ENCODE peak calls at places on chromosomes 2 and 18, in six cellular contexts. V is K562, B is WTC11, U is H1, X is GM12878, K is HepG2. M is an unnamed sample.
A peak's percentile ranks its signal among the peaks of the same experiment; 100 is the strongest.

GRCh38 chr18:58316400-58316942 is 272.4 kb downstream of the NEDD4L start:
- DNase-seq in V (no peak), B (no peak), U (no peak), X (no peak), K (no peak), M (no peak)

GRCh38 chr2:119864318-119864717 is 104.6 kb downstream of the PTPN4 start:
- DNase-seq in V (no peak), B (no peak), U (no peak), X (no peak), K (no peak), M (no peak)

GRCh38 chr2:218396688-218397501 is 2.8 kb upstream of the CTDSP1 start:
- DNase-seq in V (no peak), B (peak; percentile 46), U (peak; percentile 76), X (no peak), K (peak; percentile 62), M (peak; percentile 47)

GRCh38 chr2:147789720-147790119 is 55.1 kb upstream of the ACVR2A start:
- DNase-seq in V (no peak), B (no peak), U (no peak), X (no peak), K (no peak), M (no peak)

GRCh38 chr2:61887684-61888303 is 662 bp downstream of the CCT4 start:
- DNase-seq in V (no peak), B (no peak), U (no peak), X (no peak), K (peak; percentile 41), M (peak; percentile 29)

GRCh38 chr18:56889621-56890020 is 238.5 kb downstream of the WDR7 start:
- DNase-seq in V (no peak), B (no peak), U (no peak), X (no peak), K (no peak), M (no peak)

GRCh38 chr2:231674587-231675334 is 33.6 kb upstream of the PTMA start:
- DNase-seq in V (peak; percentile 60), B (peak; percentile 93), U (peak; percentile 96), X (no peak), K (peak; percentile 69), M (peak; percentile 97)

GRCh38 chr18:48660346-48661228 is 121.8 kb downstream of the CTIF start:
- DNase-seq in V (no peak), B (no peak), U (no peak), X (no peak), K (no peak), M (no peak)

GRCh38 chr18:13577091-13577697 is 149.2 kb downstream of the FAM210A start:
- DNase-seq in V (no peak), B (no peak), U (no peak), X (peak; percentile 90), K (no peak), M (no peak)

GRCh38 chr2:18719978-18720775 is 130.8 kb upstream of the NT5C1B start:
- DNase-seq in V (no peak), B (no peak), U (no peak), X (no peak), K (no peak), M (no peak)
- TF ChIP-seq CREB1 in V (no peak), B (no peak), U (no peak), X (no peak), K (no peak), M (no peak)

DNA sequence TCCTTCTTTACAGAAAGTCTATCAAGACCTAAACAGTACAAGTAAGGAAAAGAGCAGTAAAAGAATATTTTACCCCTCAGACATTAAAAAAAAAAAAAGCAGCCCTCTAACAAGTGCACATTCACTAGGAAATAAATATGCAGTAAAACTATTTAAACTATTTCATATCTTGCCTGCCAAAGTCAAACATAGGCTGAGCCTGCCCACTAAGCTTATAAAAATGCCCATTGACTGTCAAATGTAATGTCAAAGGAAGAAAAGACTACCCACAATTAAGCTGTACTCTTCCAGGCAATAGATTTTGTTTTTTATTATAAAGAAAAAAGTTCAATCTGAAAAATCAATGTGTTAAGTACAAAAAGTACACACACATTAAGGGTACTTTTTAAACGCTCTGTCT is 11.8 kb downstream of the ALS2 start:
- DNase-seq in V (no peak), B (no peak), U (no peak), X (no peak), K (no peak), M (no peak)
- TF ChIP-seq CREB1 in V (no peak), B (no peak), U (no peak), X (no peak), K (no peak), M (no peak)

GRCh38 chr2:78677774-78678173 is 347.7 kb upstream of the REG3G start:
- DNase-seq in V (no peak), B (no peak), U (no peak), X (no peak), K (no peak), M (peak; percentile 18)

GRCh38 chr2:78682781-78683180 is 342.7 kb upstream of the REG3G start:
- DNase-seq in V (no peak), B (no peak), U (no peak), X (no peak), K (no peak), M (no peak)

GRCh38 chr2:78681386-78681785 is 344.1 kb upstream of the REG3G start:
- DNase-seq in V (no peak), B (no peak), U (no peak), X (no peak), K (no peak), M (no peak)

DNA sequence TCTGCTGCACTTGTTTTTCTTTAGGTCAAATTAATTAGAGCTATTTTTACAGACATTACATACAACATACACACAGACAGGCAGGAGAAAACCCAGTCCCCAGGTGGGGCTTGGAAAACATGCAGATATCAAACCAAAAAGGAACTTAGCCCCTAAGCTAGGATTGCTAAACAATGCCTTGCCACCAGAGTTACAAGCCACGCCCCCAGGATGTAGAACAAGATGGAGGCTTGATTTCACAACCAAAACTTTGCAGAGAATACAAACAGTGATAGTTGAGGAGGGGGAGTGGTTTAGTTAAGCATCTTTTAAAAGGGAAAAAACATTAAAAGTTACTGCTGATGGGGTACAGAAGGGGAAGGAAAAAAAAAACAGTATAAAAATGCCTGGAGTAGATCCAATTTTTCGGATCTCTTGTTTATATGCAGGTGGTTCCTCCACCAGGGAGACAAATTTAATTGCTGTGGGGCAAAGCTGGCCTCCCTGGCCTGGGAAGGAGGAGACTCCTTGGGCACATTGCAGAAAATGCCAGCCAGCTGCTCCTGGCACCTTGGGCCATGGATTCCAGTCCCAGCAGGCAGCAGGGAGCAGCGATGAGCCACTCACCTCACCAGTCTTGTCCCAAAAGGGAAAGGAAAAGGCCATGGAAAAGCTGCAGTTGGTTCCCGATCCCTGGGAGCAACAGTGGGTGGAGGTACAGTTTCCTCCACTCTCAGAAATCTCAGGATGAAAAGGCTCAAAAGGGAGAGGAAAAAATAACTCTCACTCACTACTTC is 348.4 kb upstream of the REG3G start:
- DNase-seq in V (no peak), B (peak; percentile 22), U (no peak), X (no peak), K (peak; percentile 20), M (peak; percentile 40)
- TF ChIP-seq CREB1 in V (no peak), B (no peak), U (no peak), X (no peak), K (no peak), M (no peak)

GRCh38 chr2:105397959-105398521 is 811 bp downstream of the FHL2 start:
- DNase-seq in V (no peak), B (no peak), U (no peak), X (no peak), K (no peak), M (no peak)
- TF ChIP-seq CREB1 in V (no peak), B (no peak), U (no peak), X (no peak), K (no peak), M (no peak)

GRCh38 chr2:177724398-177725287 is 332.1 kb downstream of the AGPS start:
- DNase-seq in V (peak; percentile 76), B (peak; percentile 72), U (peak; percentile 78), X (no peak), K (peak; percentile 47), M (peak; percentile 77)
- TF ChIP-seq CREB1 in V (no peak), B (no peak), U (no peak), X (no peak), K (peak; percentile 28), M (no peak)